ENCODE peak calls at places on chromosomes 3 and 15, in five cellular contexts. E is stimulated activated CD4-positive, alpha-beta T cell treated with anti-CD3 and anti-CD28 coated beads, Interleukin-2, amount 100 ng/mL, for 4 hours; N is fibroblast of mammary gland; K is RWPE1; W is mesenchymal stem cell. P is an unnamed sample.

GRCh38 chr3:190014940-190015339 is 105.8 kb downstream of the P3H2 start:
- DNase-seq in E (no peak), W (no peak), N (no peak), K (no peak), P (no peak)

GRCh38 chr15:41281236-41281635 is 50.2 kb downstream of the CHP1 start:
- DNase-seq in W (peak), N (peak), E (no peak), K (peak), P (no peak)

GRCh38 chr15:41926184-41927056 is 32.6 kb upstream of the SPTBN5 start:
- DNase-seq in K (no peak), W (peak), N (no peak), E (no peak), P (no peak)

GRCh38 chr15:63752075-63752684 is 81.6 kb downstream of the HERC1 start:
- DNase-seq in K (peak), E (peak), W (peak), N (peak), P (peak)

GRCh38 chr15:101001056-101001455 is 81.9 kb downstream of the LRRK1 start:
- DNase-seq in W (no peak), K (no peak), E (no peak), N (no peak), P (no peak)

GRCh38 chr3:157542711-157543485 is 39.7 kb upstream of the VEPH1 start:
- DNase-seq in K (peak), N (peak), W (peak), E (no peak), P (no peak)

GRCh38 chr3:136305879-136306278 is 55.7 kb downstream of the PCCB start:
- DNase-seq in W (peak), N (peak), K (no peak), E (no peak), P (no peak)

GRCh38 chr3:38805765-38806386 is 10.1 kb downstream of the SCN10A start:
- DNase-seq in K (peak), E (no peak), N (peak), W (peak), P (no peak)

GRCh38 chr3:13165576-13165975 is 92.3 kb upstream of the IQSEC1 start:
- DNase-seq in W (no peak), N (no peak), K (no peak), E (no peak), P (no peak)

GRCh38 chr15:41331833-41332787 is at the start of gene OIP5:
- DNase-seq in E (peak), N (peak), W (peak), K (peak), P (peak)

GRCh38 chr3:137110392-137110996 is 152.7 kb downstream of the IL20RB start:
- DNase-seq in N (peak), K (peak), E (no peak), W (peak), P (no peak)

GRCh38 chr15:45399381-45400212 is 21.3 kb upstream of the GATM start:
- DNase-seq in E (no peak), K (peak), W (peak), N (peak), P (no peak)

GRCh38 chr15:48682949-48683651 is 37.6 kb upstream of the FBN1 start:
- DNase-seq in K (no peak), E (no peak), W (peak), N (peak), P (no peak)

GRCh38 chr3:151467069-151467468 is 6.2 kb upstream of the IGSF10 start:
- DNase-seq in K (no peak), E (no peak), N (no peak), W (no peak), P (no peak)

GRCh38 chr3:158098834-158099424 is 7.3 kb downstream of the SHOX2 start:
- DNase-seq in K (no peak), E (no peak), N (no peak), W (peak), P (no peak)

GRCh38 chr3:51622868-51623267 is 48.2 kb upstream of the TEX264 start:
- DNase-seq in N (peak), K (no peak), W (no peak), E (no peak), P (no peak)

GRCh38 chr3:83002869-83003445 is 1241.5 kb upstream of the GBE1 start:
- DNase-seq in N (no peak), K (no peak), W (no peak), E (no peak), P (no peak)

GRCh38 chr3:136255672-136256406 is 5.7 kb downstream of the PCCB start:
- DNase-seq in E (no peak), W (no peak), K (no peak), N (no peak), P (no peak)

GRCh38 chr3:62926494-62926893 is 51.3 kb upstream of the CADPS start:
- DNase-seq in E (no peak), W (no peak), K (no peak), N (no peak), P (no peak)

GRCh38 chr3:49805367-49805782 is 2.3 kb downstream of the INKA1 start:
- DNase-seq in N (peak), K (no peak), W (peak), E (no peak), P (no peak)

GRCh38 chr3:141386611-141387110 is 18.4 kb downstream of the ZBTB38 start:
- DNase-seq in W (no peak), E (no peak), K (no peak), N (peak), P (no peak)